ENCODE peak calls at places on chromosomes 11 and 22, in seven cellular contexts. L, G, I, E, S, K and O are unnamed samples.

GRCh38 chr11:63919267-63920125 is 2.5 kb upstream of the RCOR2 start:
- DNase-seq in L (no peak), G (peak; percentile 59), I (no peak), E (no peak), S (no peak), K (no peak), O (peak; percentile 76)

GRCh38 chr11:70467196-70468085 is 69.1 kb downstream of the CTTN start:
- DNase-seq in L (peak; percentile 68), G (peak; percentile 67), I (peak; percentile 43), E (peak; percentile 8), S (peak; percentile 46), K (no peak), O (peak; percentile 49)

GRCh38 chr22:50262460-50262911 is 1.0 kb upstream of the MAPK12 start:
- DNase-seq in L (no peak), G (no peak), I (no peak), E (no peak), S (no peak), K (no peak), O (no peak)

GRCh38 chr22:46079093-46079860 is 71.0 kb upstream of the PPARA start:
- DNase-seq in L (no peak), G (peak; percentile 56), I (no peak), E (no peak), S (no peak), K (no peak), O (peak; percentile 66)

GRCh38 chr22:39352301-39352867 is 2.6 kb downstream of the SYNGR1 start:
- DNase-seq in L (no peak), G (no peak), I (no peak), E (no peak), S (no peak), K (no peak), O (no peak)

GRCh38 chr11:107598225-107599139 is 7.5 kb downstream of the ELMOD1 start:
- DNase-seq in L (no peak), G (no peak), I (no peak), E (no peak), S (no peak), K (no peak), O (no peak)

GRCh38 chr11:117827521-117828511 is 3.3 kb upstream of the FXYD2 start:
- DNase-seq in L (no peak), G (peak; percentile 38), I (no peak), E (no peak), S (no peak), K (no peak), O (peak; percentile 29)

GRCh38 chr11:9600651-9601040 is 27.2 kb downstream of the WEE1 start:
- DNase-seq in L (no peak), G (no peak), I (no peak), E (no peak), S (no peak), K (no peak), O (no peak)

GRCh38 chr11:46560300-46561025 is 33.4 kb downstream of the AMBRA1 start:
- DNase-seq in L (no peak), G (no peak), I (no peak), E (peak; percentile 6), S (peak; percentile 46), K (no peak), O (no peak)

GRCh38 chr22:31897842-31898241 is 46.5 kb upstream of the YWHAH start:
- DNase-seq in L (no peak), G (no peak), I (no peak), E (no peak), S (no peak), K (no peak), O (no peak)

GRCh38 chr22:36360011-36360410 is 27.8 kb downstream of the MYH9 start:
- DNase-seq in L (no peak), G (no peak), I (no peak), E (no peak), S (no peak), K (no peak), O (no peak)

GRCh38 chr11:23313001-23313400 is 452.7 kb upstream of the CCDC179 start:
- DNase-seq in L (no peak), G (no peak), I (no peak), E (no peak), S (no peak), K (no peak), O (no peak)

GRCh38 chr11:39221739-39222138 is 2237.7 kb downstream of the LRRC4C start:
- DNase-seq in L (no peak), G (no peak), I (no peak), E (no peak), S (no peak), K (no peak), O (no peak)

GRCh38 chr11:72697814-72698213 is 23.6 kb upstream of the PDE2A start:
- DNase-seq in L (no peak), G (no peak), I (no peak), E (no peak), S (no peak), K (no peak), O (no peak)

GRCh38 chr11:114818382-114818781 is 140.1 kb downstream of the NXPE2 start:
- DNase-seq in L (no peak), G (no peak), I (no peak), E (no peak), S (no peak), K (no peak), O (no peak)

GRCh38 chr11:86089659-86090058 is 20.8 kb upstream of the PICALM start:
- DNase-seq in L (no peak), G (no peak), I (no peak), E (no peak), S (no peak), K (peak; percentile 80), O (no peak)

GRCh38 chr11:71252782-71253730 is 679 bp upstream of the SHANK2 start:
- DNase-seq in L (no peak), G (no peak), I (no peak), E (no peak), S (no peak), K (no peak), O (no peak)

GRCh38 chr11:44309483-44310197 is at the start of gene ALX4:
- DNase-seq in L (no peak), G (no peak), I (no peak), E (no peak), S (no peak), K (no peak), O (peak; percentile 27)

GRCh38 chr11:108551653-108552462 is 41.7 kb downstream of the EXPH5 start:
- DNase-seq in L (no peak), G (no peak), I (no peak), E (no peak), S (no peak), K (peak; percentile 60), O (no peak)

GRCh38 chr11:69524291-69524882 is 42.9 kb downstream of the LINC01488 start:
- DNase-seq in L (no peak), G (peak; percentile 13), I (no peak), E (no peak), S (no peak), K (no peak), O (no peak)

GRCh38 chr22:36536717-36537116 is 7.8 kb upstream of the EIF3D start:
- DNase-seq in L (no peak), G (no peak), I (no peak), E (no peak), S (no peak), K (no peak), O (no peak)

GRCh38 chr11:35383953-35384352 is 35.4 kb downstream of the SLC1A2 start:
- DNase-seq in L (no peak), G (no peak), I (no peak), E (no peak), S (no peak), K (no peak), O (no peak)

GRCh38 chr22:35734517-35734827 is 16.8 kb downstream of the APOL5 start:
- DNase-seq in L (no peak), G (peak; percentile 24), I (no peak), E (no peak), S (no peak), K (no peak), O (no peak)

GRCh38 chr11:80855975-80856524 is 1415.2 kb upstream of the TENM4 start:
- DNase-seq in L (no peak), G (no peak), I (no peak), E (no peak), S (no peak), K (peak; percentile 21), O (no peak)

GRCh38 chr11:45282070-45282469 is 4.1 kb downstream of the SYT13 start:
- DNase-seq in L (no peak), G (no peak), I (no peak), E (no peak), S (no peak), K (no peak), O (no peak)

GRCh38 chr11:69468911-69469885 is 12.3 kb upstream of the LINC01488 start:
- DNase-seq in L (no peak), G (no peak), I (no peak), E (no peak), S (no peak), K (no peak), O (peak; percentile 20)

GRCh38 chr22:39731881-39732555 is 161.5 kb downstream of the CACNA1I start:
- DNase-seq in L (no peak), G (no peak), I (no peak), E (no peak), S (no peak), K (no peak), O (no peak)

GRCh38 chr11:66701432-66702240 is 23.9 kb upstream of the RBM4B start:
- DNase-seq in L (no peak), G (no peak), I (no peak), E (no peak), S (no peak), K (no peak), O (no peak)

GRCh38 chr11:33211588-33211987 is 45.6 kb upstream of the HIPK3 start:
- DNase-seq in L (no peak), G (no peak), I (no peak), E (no peak), S (no peak), K (no peak), O (no peak)

GRCh38 chr11:30855383-30856006 is 269.3 kb upstream of the MPPED2 start:
- DNase-seq in L (no peak), G (no peak), I (no peak), E (no peak), S (no peak), K (no peak), O (no peak)

GRCh38 chr11:46278387-46279173 is 1.1 kb downstream of the CREB3L1 start:
- DNase-seq in L (no peak), G (peak; percentile 78), I (no peak), E (no peak), S (no peak), K (no peak), O (peak; percentile 56)

GRCh38 chr11:73314121-73314948 is 6.3 kb downstream of the ARHGEF17 start:
- DNase-seq in L (peak; percentile 77), G (no peak), I (no peak), E (no peak), S (no peak), K (no peak), O (peak; percentile 75)

GRCh38 chr11:132051704-132052103 is 681.3 kb downstream of the NTM start:
- DNase-seq in L (no peak), G (no peak), I (no peak), E (no peak), S (no peak), K (no peak), O (no peak)

GRCh38 chr22:20141186-20142077 is 9.4 kb downstream of the CCDC188 start:
- DNase-seq in L (no peak), G (no peak), I (no peak), E (no peak), S (no peak), K (peak; percentile 43), O (no peak)

GRCh38 chr11:105811242-105811641 is 201.4 kb downstream of the GRIA4 start:
- DNase-seq in L (no peak), G (no peak), I (no peak), E (no peak), S (no peak), K (no peak), O (no peak)

GRCh38 chr11:118100691-118101232 is 14.0 kb upstream of the SMIM35 start:
- DNase-seq in L (no peak), G (peak; percentile 5), I (no peak), E (no peak), S (no peak), K (no peak), O (no peak)